ENCODE peak calls at places on chromosomes 6 and 20, in six cellular contexts. One of them, this sample, is unnamed.

GRCh38 chr6:32244946-32245398 is 21.1 kb upstream of the NOTCH4 start:
- DNase-seq in RWPE1: peak; percentile 93
- DNase-seq in lung: peak; percentile 80
- DNase-seq in epithelial cell of esophagus: peak; percentile 51
- DNase-seq in spleen: peak; percentile 90
- DNase-seq in HFF-Myc: peak; percentile 59
- DNase-seq in this sample: peak; percentile 91

GRCh38 chr6:41511443-41512060 is 34.6 kb upstream of the FOXP4 start:
- DNase-seq in lung: no peak
- DNase-seq in RWPE1: no peak
- DNase-seq in HFF-Myc: no peak
- DNase-seq in epithelial cell of esophagus: no peak
- DNase-seq in spleen: no peak
- DNase-seq in this sample: no peak

GRCh38 chr6:107607109-107607508 is 117.2 kb downstream of the SOBP start:
- DNase-seq in spleen: no peak
- DNase-seq in lung: no peak
- DNase-seq in epithelial cell of esophagus: no peak
- DNase-seq in RWPE1: no peak
- DNase-seq in HFF-Myc: no peak
- DNase-seq in this sample: no peak

GRCh38 chr6:7879043-7879442 is 31.5 kb downstream of the TXNDC5 start:
- DNase-seq in spleen: no peak
- DNase-seq in epithelial cell of esophagus: no peak
- DNase-seq in HFF-Myc: no peak
- DNase-seq in RWPE1: no peak
- DNase-seq in lung: no peak
- DNase-seq in this sample: no peak

GRCh38 chr6:24924956-24925355 is 10.8 kb downstream of the RIPOR2 start:
- DNase-seq in epithelial cell of esophagus: peak; percentile 48
- DNase-seq in lung: no peak
- DNase-seq in spleen: no peak
- DNase-seq in RWPE1: no peak
- DNase-seq in HFF-Myc: no peak
- DNase-seq in this sample: no peak

GRCh38 chr20:24376523-24377085 is 92.8 kb upstream of the SYNDIG1 start:
- DNase-seq in spleen: no peak
- DNase-seq in HFF-Myc: no peak
- DNase-seq in RWPE1: no peak
- DNase-seq in epithelial cell of esophagus: peak; percentile 48
- DNase-seq in lung: no peak
- DNase-seq in this sample: no peak

GRCh38 chr20:48720256-48721020 is 107.4 kb downstream of the PREX1 start:
- DNase-seq in spleen: peak; percentile 76
- DNase-seq in epithelial cell of esophagus: no peak
- DNase-seq in lung: no peak
- DNase-seq in RWPE1: no peak
- DNase-seq in HFF-Myc: no peak
- DNase-seq in this sample: no peak

GRCh38 chr6:143689852-143690251 is 12.1 kb downstream of the PHACTR2 start:
- DNase-seq in HFF-Myc: no peak
- DNase-seq in lung: no peak
- DNase-seq in spleen: no peak
- DNase-seq in epithelial cell of esophagus: no peak
- DNase-seq in RWPE1: no peak
- DNase-seq in this sample: no peak

DNA sequence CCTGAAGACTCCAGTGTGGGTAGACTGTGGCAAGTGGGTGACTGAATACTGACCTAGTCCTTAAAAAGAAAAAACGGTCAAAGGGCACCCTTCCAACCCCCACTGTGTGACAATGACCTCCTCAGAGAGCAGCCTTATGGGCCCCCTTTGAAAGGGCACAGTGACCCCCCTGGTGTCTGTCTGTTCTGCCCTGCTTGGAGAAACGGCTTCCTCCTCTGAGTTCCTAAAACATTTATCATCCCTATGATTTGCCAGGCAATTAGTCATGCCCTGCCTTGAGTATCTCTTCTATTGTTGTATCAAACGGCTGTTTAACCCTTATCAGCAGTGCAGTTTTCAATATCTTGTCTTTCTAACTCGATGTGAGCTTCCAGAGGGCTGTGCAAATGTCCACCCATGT is 21.0 kb upstream of the STX16 start:
- DNase-seq in RWPE1: peak; percentile 86
- DNase-seq in lung: no peak
- DNase-seq in epithelial cell of esophagus: peak; percentile 76
- DNase-seq in HFF-Myc: no peak
- DNase-seq in spleen: peak; percentile 13
- DNase-seq in this sample: no peak
- TF ChIP-seq CTCF in RWPE1: no peak
- TF ChIP-seq CTCF in lung: no peak
- TF ChIP-seq CTCF in epithelial cell of esophagus: no peak
- TF ChIP-seq CTCF in HFF-Myc: no peak
- TF ChIP-seq CTCF in spleen: no peak
- TF ChIP-seq CTCF in this sample: no peak

GRCh38 chr6:27755768-27756167 is 156.4 kb downstream of the OR2B2 start:
- DNase-seq in lung: no peak
- DNase-seq in HFF-Myc: no peak
- DNase-seq in RWPE1: no peak
- DNase-seq in spleen: no peak
- DNase-seq in epithelial cell of esophagus: no peak
- DNase-seq in this sample: no peak

GRCh38 chr6:27754408-27754782 is 157.8 kb downstream of the OR2B2 start:
- DNase-seq in epithelial cell of esophagus: no peak
- DNase-seq in RWPE1: no peak
- DNase-seq in HFF-Myc: no peak
- DNase-seq in spleen: no peak
- DNase-seq in lung: no peak
- DNase-seq in this sample: no peak

GRCh38 chr6:27752038-27752885 is 159.9 kb downstream of the OR2B2 start:
- DNase-seq in lung: peak; percentile 46
- DNase-seq in epithelial cell of esophagus: peak; percentile 85
- DNase-seq in spleen: peak; percentile 81
- DNase-seq in RWPE1: peak; percentile 36
- DNase-seq in HFF-Myc: peak; percentile 67
- DNase-seq in this sample: peak; percentile 67

GRCh38 chr6:27757307-27757706 is 154.9 kb downstream of the OR2B2 start:
- DNase-seq in lung: no peak
- DNase-seq in RWPE1: no peak
- DNase-seq in HFF-Myc: no peak
- DNase-seq in epithelial cell of esophagus: peak; percentile 25
- DNase-seq in spleen: peak; percentile 83
- DNase-seq in this sample: no peak

GRCh38 chr6:27753668-27754407 is 158.4 kb downstream of the OR2B2 start:
- DNase-seq in HFF-Myc: peak; percentile 86
- DNase-seq in spleen: peak; percentile 90
- DNase-seq in lung: peak; percentile 73
- DNase-seq in RWPE1: peak; percentile 81
- DNase-seq in epithelial cell of esophagus: peak; percentile 85
- DNase-seq in this sample: peak; percentile 87
- TF ChIP-seq CTCF in HFF-Myc: no peak
- TF ChIP-seq CTCF in spleen: no peak
- TF ChIP-seq CTCF in lung: no peak
- TF ChIP-seq CTCF in RWPE1: peak; percentile 16
- TF ChIP-seq CTCF in epithelial cell of esophagus: peak; percentile 32
- TF ChIP-seq CTCF in this sample: no peak

GRCh38 chr20:22585786-22586493 is 1.6 kb upstream of the FOXA2 start:
- DNase-seq in RWPE1: no peak
- DNase-seq in HFF-Myc: no peak
- DNase-seq in epithelial cell of esophagus: no peak
- DNase-seq in spleen: no peak
- DNase-seq in lung: no peak
- DNase-seq in this sample: no peak

GRCh38 chr20:22584630-22584921 is 204 bp upstream of the FOXA2 start:
- DNase-seq in HFF-Myc: no peak
- DNase-seq in lung: no peak
- DNase-seq in epithelial cell of esophagus: peak; percentile 87
- DNase-seq in spleen: no peak
- DNase-seq in RWPE1: peak; percentile 82
- DNase-seq in this sample: peak; percentile 50

GRCh38 chr20:22583773-22584629 is at the start of gene FOXA2:
- DNase-seq in lung: peak; percentile 90
- DNase-seq in RWPE1: peak; percentile 62
- DNase-seq in HFF-Myc: no peak
- DNase-seq in spleen: no peak
- DNase-seq in epithelial cell of esophagus: peak; percentile 73
- DNase-seq in this sample: peak; percentile 18

GRCh38 chr20:22584922-22585785 is 782 bp upstream of the FOXA2 start:
- DNase-seq in RWPE1: peak; percentile 39
- DNase-seq in HFF-Myc: no peak
- DNase-seq in spleen: no peak
- DNase-seq in lung: no peak
- DNase-seq in epithelial cell of esophagus: peak; percentile 57
- DNase-seq in this sample: peak; percentile 24

GRCh38 chr20:22586645-22587310 is 2.4 kb upstream of the FOXA2 start:
- DNase-seq in spleen: no peak
- DNase-seq in HFF-Myc: no peak
- DNase-seq in RWPE1: peak; percentile 50
- DNase-seq in lung: peak; percentile 61
- DNase-seq in epithelial cell of esophagus: peak; percentile 49
- DNase-seq in this sample: peak; percentile 51
- TF ChIP-seq CTCF in spleen: peak; percentile 50
- TF ChIP-seq CTCF in HFF-Myc: peak; percentile 58
- TF ChIP-seq CTCF in RWPE1: peak; percentile 80
- TF ChIP-seq CTCF in lung: no peak
- TF ChIP-seq CTCF in epithelial cell of esophagus: peak; percentile 65
- TF ChIP-seq CTCF in this sample: peak; percentile 62

GRCh38 chr6:138307816-138308727 is 69.6 kb upstream of the SMIM28 start:
- DNase-seq in spleen: no peak
- DNase-seq in HFF-Myc: no peak
- DNase-seq in epithelial cell of esophagus: peak; percentile 43
- DNase-seq in RWPE1: no peak
- DNase-seq in lung: no peak
- DNase-seq in this sample: no peak
- TF ChIP-seq CTCF in spleen: no peak
- TF ChIP-seq CTCF in HFF-Myc: peak; percentile 7
- TF ChIP-seq CTCF in epithelial cell of esophagus: peak; percentile 15
- TF ChIP-seq CTCF in RWPE1: no peak
- TF ChIP-seq CTCF in lung: no peak
- TF ChIP-seq CTCF in this sample: no peak

This sample was measured in Calu3.